ENCODE peak calls at places on chromosomes 7 and 10, in seven cellular contexts. Y, I, V, R, M, P and J are unnamed samples.

GRCh38 chr10:121241337-121241736 is 356.9 kb downstream of the FGFR2 start:
- DNase-seq in V (no peak), Y (no peak), P (no peak), R (no peak), M (no peak), I (no peak), J (no peak)

GRCh38 chr10:30820282-30820991 is 190.9 kb upstream of the LYZL2 start:
- DNase-seq in V (no peak), P (peak; percentile 79), I (no peak), R (no peak), M (no peak), Y (no peak), J (no peak)

GRCh38 chr10:71963756-71964668 is at the start of gene CHST3:
- DNase-seq in I (no peak), P (no peak), V (no peak), Y (peak; percentile 57), M (no peak), R (peak; percentile 55), J (no peak)

GRCh38 chr7:139203992-139204391 is 27.0 kb upstream of the UBN2 start:
- DNase-seq in V (no peak), Y (no peak), P (no peak), R (no peak), I (no peak), M (no peak), J (no peak)

GRCh38 chr7:105932835-105933477 is 30.1 kb upstream of the CDHR3 start:
- DNase-seq in Y (no peak), I (no peak), R (peak; percentile 9), V (no peak), P (peak; percentile 59), M (no peak), J (peak; percentile 10)

GRCh38 chr7:46468753-46469356 is 547.8 kb upstream of the IGFBP3 start:
- DNase-seq in I (peak; percentile 7), R (no peak), Y (no peak), M (no peak), V (no peak), P (no peak), J (no peak)

GRCh38 chr10:48604408-48605263 is at the start of gene ARHGAP22:
- DNase-seq in M (peak; percentile 15), R (peak; percentile 68), P (no peak), Y (peak; percentile 30), I (no peak), V (no peak), J (no peak)

GRCh38 chr10:103757531-103758293 is 97.7 kb downstream of the SH3PXD2A start:
- DNase-seq in I (peak; percentile 69), P (peak; percentile 66), Y (no peak), R (no peak), V (no peak), M (no peak), J (no peak)

GRCh38 chr7:23275906-23276305 is 23.2 kb upstream of the MALSU1 start:
- DNase-seq in Y (no peak), M (no peak), R (no peak), P (no peak), I (no peak), V (no peak), J (no peak)

GRCh38 chr7:4239991-4240812 is 441.9 kb upstream of the FOXK1 start:
- DNase-seq in P (no peak), M (no peak), I (no peak), V (no peak), R (no peak), Y (no peak), J (no peak)

GRCh38 chr7:116942503-116942902 is 10.8 kb upstream of the ST7 start:
- DNase-seq in P (no peak), R (no peak), Y (no peak), I (no peak), V (no peak), M (no peak), J (no peak)

GRCh38 chr10:114279886-114280644 is 41.0 kb downstream of the VWA2 start:
- DNase-seq in M (no peak), R (no peak), V (no peak), I (no peak), P (no peak), Y (no peak), J (no peak)

GRCh38 chr7:42274052-42274451 is 37.0 kb upstream of the GLI3 start:
- DNase-seq in I (no peak), M (no peak), Y (no peak), R (no peak), P (no peak), V (no peak), J (no peak)